ENCODE peak calls at places on chromosomes 3 and 15, in seven cellular contexts. F is heart right ventricle, Y is heart left ventricle, I is left ventricle myocardium inferior, V is body of pancreas, R is A549, W is HCT116. A is an unnamed sample. For H3K4me1, the result is how much of the 10 kb centered on the place peaks cover.

GRCh38 chr3:165195628-165196576 is at the start of gene SLITRK3:
- DNase-seq in F (no peak), Y (no peak), I (no peak), V (no peak), R (no peak), W (no peak), A (no peak)

GRCh38 chr3:135907422-135908165 is 57.9 kb upstream of the PPP2R3A start:
- DNase-seq in F (no peak), Y (no peak), I (no peak), V (no peak), R (no peak), W (no peak), A (no peak)

GRCh38 chr15:39472661-39473657 is 107.9 kb upstream of the THBS1 start:
- DNase-seq in F (peak), Y (peak), I (peak), V (peak), R (no peak), W (no peak), A (peak)

GRCh38 chr3:65808407-65808806 is 230.3 kb downstream of the MAGI1 start:
- DNase-seq in F (no peak), Y (no peak), I (no peak), V (no peak), R (no peak), W (no peak), A (no peak)

GRCh38 chr15:36481156-36481555 is 98.3 kb upstream of the CDIN1 start:
- DNase-seq in F (no peak), Y (no peak), I (no peak), V (no peak), R (no peak), W (no peak), A (no peak)

GRCh38 chr3:155809181-155809580 is 3.1 kb upstream of the C3orf33 start:
- DNase-seq in F (no peak), Y (no peak), I (no peak), V (no peak), R (no peak), W (no peak), A (no peak)

GRCh38 chr3:159765860-159766294 is 222.8 kb upstream of the IL12A start:
- DNase-seq in F (peak), Y (peak), I (no peak), V (no peak), R (no peak), W (no peak), A (no peak)

GRCh38 chr3:55720614-55721013 is 233.5 kb upstream of the WNT5A start:
- DNase-seq in F (no peak), Y (no peak), I (no peak), V (no peak), R (peak), W (no peak), A (no peak)

GRCh38 chr3:117133066-117133465 is 423.5 kb downstream of the TUSC7 start:
- DNase-seq in F (no peak), Y (no peak), I (no peak), V (no peak), R (no peak), W (no peak), A (no peak)

GRCh38 chr3:179672918-179673317 is 20.1 kb downstream of the USP13 start:
- DNase-seq in F (no peak), Y (no peak), I (no peak), V (no peak), R (no peak), W (no peak), A (no peak)

GRCh38 chr15:60957111-60957510 is 272.0 kb downstream of the RORA start:
- DNase-seq in F (no peak), Y (no peak), I (no peak), V (no peak), R (no peak), W (no peak), A (no peak)

GRCh38 chr3:66618066-66618465 is 117.2 kb upstream of the LRIG1 start:
- DNase-seq in F (no peak), Y (no peak), I (no peak), V (no peak), R (no peak), W (no peak), A (no peak)

GRCh38 chr15:41513282-41514227 is at the start of gene LTK:
- DNase-seq in F (no peak), Y (peak), I (no peak), V (no peak), R (no peak), W (peak), A (no peak)

GRCh38 chr15:64522226-64522823 is 61.9 kb downstream of the ZNF609 start:
- DNase-seq in F (no peak), Y (no peak), I (no peak), V (no peak), R (no peak), W (no peak), A (no peak)

GRCh38 chr3:181715601-181716340 is 4.0 kb downstream of the SOX2 start:
- DNase-seq in F (no peak), Y (no peak), I (no peak), V (no peak), R (no peak), W (no peak), A (no peak)

GRCh38 chr15:41811432-41812195 is 16.3 kb upstream of the JMJD7 start:
- DNase-seq in F (peak), Y (peak), I (peak), V (peak), R (peak), W (peak), A (peak)

GRCh38 chr3:71684046-71684730 is 41.0 kb downstream of the EIF4E3 start:
- DNase-seq in F (no peak), Y (no peak), I (no peak), V (no peak), R (no peak), W (no peak), A (no peak)

GRCh38 chr3:98954242-98954641 is 52.7 kb upstream of the DCBLD2 start:
- DNase-seq in F (no peak), Y (no peak), I (no peak), V (no peak), R (no peak), W (no peak), A (no peak)

GRCh38 chr3:186096295-186096694 is 12.6 kb downstream of the ETV5 start:
- DNase-seq in F (no peak), Y (no peak), I (no peak), V (no peak), R (no peak), W (no peak), A (no peak)
- H3K4me1 ChIP-seq in F (under half), Y (under half), I (under half), V (under half), R (under half), W (under half), A (under half)

GRCh38 chr15:93089855-93090305 is 869 bp upstream of the RGMA start:
- DNase-seq in F (peak), Y (peak), I (peak), V (no peak), R (no peak), W (no peak), A (no peak)

GRCh38 chr15:93088200-93088980 is 621 bp downstream of the RGMA start:
- DNase-seq in F (no peak), Y (peak), I (peak), V (peak), R (peak), W (no peak), A (no peak)

GRCh38 chr15:93088981-93089854 is at the start of gene RGMA:
- DNase-seq in F (peak), Y (peak), I (peak), V (peak), R (no peak), W (no peak), A (no peak)

GRCh38 chr15:93086791-93087190 is 2.2 kb downstream of the RGMA start:
- DNase-seq in F (no peak), Y (no peak), I (no peak), V (no peak), R (no peak), W (no peak), A (no peak)

DNA sequence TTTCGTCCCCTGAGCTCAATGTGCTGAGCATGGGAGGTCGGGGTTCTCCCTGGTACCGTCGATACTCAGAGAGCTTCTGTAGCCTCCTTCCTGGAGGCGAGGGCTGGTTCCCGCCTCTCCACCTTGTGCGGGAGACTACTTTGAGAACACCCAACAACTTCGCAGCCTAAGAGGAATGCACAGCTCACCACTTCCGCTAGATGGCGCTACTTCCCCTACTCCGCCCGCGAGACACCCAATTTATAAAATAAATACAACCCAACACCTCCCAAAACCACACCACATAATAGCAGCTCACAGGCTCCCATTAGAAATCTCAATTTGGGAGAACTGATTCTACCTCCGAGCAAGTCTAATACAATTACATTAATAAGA is 1.2 kb downstream of the RGMA start:
- DNase-seq in F (peak), Y (peak), I (peak), V (peak), R (peak), W (peak), A (peak)
- TF ChIP-seq CTCF in F (peak), Y (peak), I (peak), V (peak), R (peak), W (peak), A (peak)

GRCh38 chr3:9862391-9863235 is 17.4 kb downstream of the CIDEC start:
- DNase-seq in F (peak), Y (peak), I (peak), V (peak), R (peak), W (no peak), A (peak)
- H3K4me3 ChIP-seq in F (peak), Y (no peak), I (peak), V (no peak), R (peak), W (no peak), A (peak)

GRCh38 chr15:48330855-48331795 is at the start of gene DUT:
- DNase-seq in F (peak), Y (peak), I (peak), V (peak), R (peak), W (peak), A (peak)
- H3K4me1 ChIP-seq in F (under half), Y (under half), I (under half), V (under half), R (under half), W (under half), A (under half)